ENCODE peak calls at places on chromosomes 12 and 14, in ten cellular contexts. H is CD8-positive, alpha-beta T cell; Q is K562; P is WTC11; S is psoas muscle; Y is mucosa of descending colon; B is brain microvascular endothelial cell; N is neural progenitor cell; O is neural crest cell; M is heart right ventricle. E is an unnamed sample.

GRCh38 chr12:10392394-10392930 is 2.6 kb upstream of the KLRK1 start:
- DNase-seq in P (no peak), O (no peak), M (peak), H (peak), B (peak), N (no peak), Q (peak), Y (no peak), S (peak), E (no peak)

GRCh38 chr12:63445266-63445665 is 223.0 kb downstream of the DPY19L2 start:
- DNase-seq in S (no peak), O (no peak), Q (no peak), Y (no peak), N (no peak), H (no peak), M (no peak), P (no peak), B (no peak), E (no peak)

GRCh38 chr12:132622437-132623071 is 4.0 kb downstream of the P2RX2 start:
- DNase-seq in M (no peak), N (no peak), S (no peak), H (no peak), P (no peak), O (no peak), Y (peak), Q (no peak), B (peak), E (no peak)

GRCh38 chr12:43151406-43152080 is 400.5 kb downstream of the ADAMTS20 start:
- DNase-seq in P (no peak), N (no peak), S (no peak), O (no peak), H (no peak), Q (no peak), M (no peak), Y (no peak), B (no peak), E (no peak)

GRCh38 chr12:88113871-88114270 is 28.0 kb downstream of the CEP290 start:
- DNase-seq in P (no peak), B (peak), N (no peak), S (no peak), M (no peak), O (no peak), Y (no peak), H (no peak), Q (no peak), E (no peak)

GRCh38 chr14:35158491-35158890 is 36.1 kb downstream of the PRORP start:
- DNase-seq in S (no peak), B (no peak), H (no peak), N (no peak), Y (no peak), M (no peak), P (no peak), Q (no peak), O (no peak), E (no peak)

GRCh38 chr14:32509632-32510187 is 180.6 kb downstream of the AKAP6 start:
- DNase-seq in B (peak), S (peak), M (no peak), N (peak), P (no peak), Q (no peak), H (no peak), O (no peak), Y (no peak), E (no peak)

GRCh38 chr12:118292836-118293235 is 79.9 kb downstream of the TAOK3 start:
- DNase-seq in N (no peak), B (no peak), Y (no peak), O (no peak), P (no peak), S (no peak), H (no peak), M (no peak), Q (no peak), E (no peak)

GRCh38 chr12:103623716-103624115 is 36.6 kb downstream of the STAB2 start:
- DNase-seq in Q (no peak), P (no peak), N (no peak), O (no peak), Y (no peak), H (no peak), S (no peak), M (no peak), B (no peak), E (no peak)

GRCh38 chr12:10191865-10192264 is 13.0 kb downstream of the TMEM52B start:
- DNase-seq in Y (no peak), Q (no peak), S (no peak), P (no peak), B (no peak), M (no peak), N (no peak), H (no peak), O (no peak), E (no peak)

GRCh38 chr12:23771230-23771949 is 178.1 kb downstream of the SOX5 start:
- DNase-seq in H (no peak), Y (no peak), O (peak), N (peak), B (no peak), M (peak), S (peak), P (no peak), Q (no peak), E (no peak)

GRCh38 chr12:55743967-55744931 is 1.3 kb downstream of the GDF11 start:
- DNase-seq in M (no peak), Q (peak), B (no peak), S (no peak), H (no peak), Y (no peak), P (no peak), O (no peak), N (peak), E (no peak)

GRCh38 chr12:52836042-52836466 is 1.9 kb upstream of the KRT79 start:
- DNase-seq in M (no peak), B (peak), H (peak), O (no peak), N (no peak), P (no peak), Q (peak), Y (no peak), S (no peak), E (no peak)

GRCh38 chr12:48972213-48973021 is 882 bp upstream of the WNT10B start:
- DNase-seq in Y (no peak), B (no peak), Q (no peak), P (no peak), N (no peak), O (no peak), M (no peak), H (peak), S (no peak), E (no peak)

GRCh38 chr12:95248604-95249355 is 31.2 kb downstream of the VEZT start:
- DNase-seq in Q (no peak), Y (no peak), P (no peak), H (no peak), S (no peak), O (no peak), M (no peak), N (peak), B (no peak), E (no peak)

GRCh38 chr12:127822743-127823433 is 444.1 kb upstream of the TMEM132C start:
- DNase-seq in S (no peak), B (no peak), P (no peak), H (no peak), N (no peak), O (no peak), Q (no peak), M (no peak), Y (no peak), E (no peak)

GRCh38 chr14:23302290-23303225 is at the start of gene PPP1R3E:
- DNase-seq in Y (peak), Q (peak), S (peak), N (peak), H (peak), B (no peak), O (peak), P (peak), M (peak), E (no peak)

GRCh38 chr14:32331227-32331597 is 2.1 kb downstream of the AKAP6 start:
- DNase-seq in O (no peak), S (no peak), B (no peak), N (peak), P (no peak), Y (no peak), Q (peak), M (no peak), H (no peak), E (no peak)

GRCh38 chr12:128920468-128920867 is 67.2 kb downstream of the GLT1D1 start:
- DNase-seq in P (no peak), N (no peak), Y (no peak), M (no peak), O (no peak), Q (no peak), S (no peak), H (no peak), B (peak), E (no peak)

GRCh38 chr14:37061697-37062096 is 110.7 kb downstream of the SLC25A21 start:
- DNase-seq in H (no peak), Q (no peak), O (no peak), M (no peak), N (no peak), P (no peak), S (no peak), B (no peak), Y (no peak), E (no peak)

DNA sequence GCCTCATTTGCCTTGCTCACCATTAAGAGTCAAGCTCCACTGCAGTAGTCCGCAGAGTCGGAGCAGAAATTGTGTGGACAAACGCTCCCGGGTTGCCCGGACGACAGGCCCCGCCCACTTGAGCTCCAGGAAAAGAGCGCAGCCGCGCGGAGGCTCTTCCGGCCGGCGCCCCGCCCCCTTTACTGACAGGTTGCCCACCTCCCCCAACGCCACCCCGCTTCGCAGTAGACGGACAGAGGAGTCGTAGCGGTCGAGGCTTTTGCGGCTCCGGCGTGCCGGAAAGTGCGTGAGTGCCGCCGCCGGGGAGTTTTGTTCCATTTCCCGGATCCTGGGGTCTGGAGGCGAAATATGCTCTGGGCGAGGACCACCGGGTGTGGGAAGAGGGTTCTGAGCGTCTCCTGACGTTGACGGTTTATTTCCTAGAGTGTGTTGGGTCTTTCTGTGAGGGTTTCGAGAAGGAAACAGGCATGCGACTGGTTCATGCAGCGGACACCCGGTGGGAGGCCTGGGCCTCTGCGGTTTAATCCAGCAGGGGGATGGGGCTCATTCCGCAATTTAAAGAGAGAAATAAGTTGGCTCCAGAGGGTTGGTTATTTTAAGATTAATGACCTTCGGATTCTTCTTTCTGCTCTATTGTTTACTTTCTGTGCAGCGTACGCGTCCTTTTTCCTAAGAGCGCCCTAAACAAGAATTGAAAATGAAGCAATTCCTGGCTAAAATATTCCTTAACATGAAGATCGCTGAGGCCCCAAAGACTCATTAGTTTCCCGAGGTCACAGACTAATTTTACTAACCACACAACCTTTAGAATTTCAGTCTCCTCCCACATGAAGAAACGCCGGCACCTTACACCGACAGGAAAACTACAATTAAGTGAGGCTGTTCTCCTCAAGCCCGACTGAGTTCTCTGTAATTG is at the start of the genes DNAI7 and ETFRF1:
- DNase-seq in M (peak), H (peak), N (peak), Q (peak), B (peak), S (peak), Y (peak), O (peak), P (peak), E (peak)
- TF ChIP-seq CTCF in M (no peak), H (no peak), N (no peak), Q (no peak), B (peak), S (peak), Y (no peak), O (peak), P (no peak), E (no peak)

GRCh38 chr14:60195179-60195810 is 30.1 kb upstream of the DHRS7 start:
- DNase-seq in Y (no peak), B (no peak), S (no peak), N (peak), Q (no peak), O (no peak), H (no peak), M (no peak), P (no peak), E (no peak)
- TF ChIP-seq CTCF in Y (no peak), B (no peak), S (peak), N (peak), Q (no peak), O (no peak), H (no peak), M (peak), P (no peak), E (peak)

GRCh38 chr12:11648514-11649412 is 711 bp upstream of the ETV6 start:
- DNase-seq in P (peak), Y (peak), B (peak), O (peak), Q (peak), M (peak), S (peak), H (peak), N (peak), E (peak)

GRCh38 chr12:11641522-11641921 is 8.0 kb upstream of the ETV6 start:
- DNase-seq in H (no peak), Y (no peak), B (no peak), P (no peak), M (no peak), Q (no peak), O (no peak), N (no peak), S (no peak), E (no peak)

GRCh38 chr12:11649413-11650278 is at the start of gene ETV6:
- DNase-seq in S (peak), Q (peak), B (peak), Y (peak), N (peak), M (peak), P (peak), O (peak), H (peak), E (peak)

GRCh38 chr12:11642785-11643184 is 6.7 kb upstream of the ETV6 start:
- DNase-seq in N (no peak), O (no peak), S (no peak), Y (no peak), Q (no peak), H (no peak), B (no peak), M (no peak), P (no peak), E (no peak)

GRCh38 chr12:11645391-11645790 is 4.1 kb upstream of the ETV6 start:
- DNase-seq in P (no peak), Q (no peak), H (no peak), B (no peak), N (no peak), Y (no peak), O (no peak), M (no peak), S (no peak), E (no peak)
- TF ChIP-seq CTCF in P (no peak), Q (no peak), H (no peak), B (no peak), N (no peak), Y (no peak), O (no peak), M (no peak), S (no peak), E (no peak)

GRCh38 chr12:100043657-100044056 is 58.9 kb upstream of the ANKS1B start:
- DNase-seq in B (no peak), S (no peak), Q (no peak), P (no peak), Y (no peak), M (no peak), N (no peak), H (no peak), O (no peak), E (no peak)

DNA sequence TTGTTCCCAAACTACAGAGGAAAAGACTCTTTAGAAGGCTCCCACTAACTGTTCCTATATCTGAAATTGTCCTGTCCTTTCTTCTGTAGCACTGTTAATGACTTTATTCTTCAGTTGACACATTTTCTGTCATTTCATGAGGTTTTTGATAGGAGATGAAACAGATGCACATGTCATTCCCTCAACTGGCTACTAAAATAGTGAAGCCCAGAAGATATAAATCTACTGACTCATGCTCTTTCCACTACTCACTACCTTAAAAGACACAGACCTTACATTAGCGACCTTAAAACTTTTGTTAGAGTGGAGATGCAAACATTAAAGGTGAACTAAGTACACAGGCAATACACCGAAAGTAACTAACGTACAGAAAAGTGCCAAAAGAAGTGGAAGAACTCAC is 59.5 kb upstream of the ANKS1B start:
- DNase-seq in P (no peak), O (no peak), S (no peak), Y (no peak), H (no peak), Q (no peak), N (no peak), B (no peak), M (no peak), E (no peak)
- TF ChIP-seq CTCF in P (no peak), O (no peak), S (no peak), Y (no peak), H (no peak), Q (no peak), N (no peak), B (no peak), M (no peak), E (no peak)

GRCh38 chr12:44874981-44875416 is 1.1 kb downstream of the NELL2 start:
- DNase-seq in M (no peak), P (peak), N (peak), O (no peak), Y (no peak), H (peak), S (no peak), Q (no peak), B (no peak), E (no peak)

GRCh38 chr12:44875954-44876553 is at the start of gene NELL2:
- DNase-seq in P (peak), B (no peak), M (peak), O (peak), Q (peak), N (peak), H (peak), S (peak), Y (peak), E (peak)

GRCh38 chr12:44876554-44877275 is 600 bp upstream of the NELL2 start:
- DNase-seq in P (peak), S (peak), M (peak), Q (peak), N (peak), H (peak), B (no peak), Y (peak), O (peak), E (no peak)

GRCh38 chr12:44875417-44875953 is 630 bp downstream of the NELL2 start:
- DNase-seq in Y (no peak), M (no peak), H (peak), P (peak), B (no peak), N (peak), S (no peak), Q (no peak), O (peak), E (no peak)

GRCh38 chr12:44873898-44874297 is 2.2 kb downstream of the NELL2 start:
- DNase-seq in Y (no peak), M (no peak), P (no peak), O (no peak), B (no peak), Q (no peak), N (no peak), S (no peak), H (no peak), E (no peak)
- TF ChIP-seq CTCF in Y (no peak), M (peak), P (no peak), O (peak), B (no peak), Q (no peak), N (peak), S (no peak), H (peak), E (peak)

GRCh38 chr14:69708586-69709169 is 58.3 kb upstream of the SRSF5 start:
- DNase-seq in M (no peak), O (peak), N (peak), Q (no peak), H (no peak), Y (no peak), P (peak), B (no peak), S (no peak), E (no peak)
- TF ChIP-seq CTCF in M (no peak), O (peak), N (peak), Q (peak), H (no peak), Y (no peak), P (no peak), B (peak), S (no peak), E (peak)

DNA sequence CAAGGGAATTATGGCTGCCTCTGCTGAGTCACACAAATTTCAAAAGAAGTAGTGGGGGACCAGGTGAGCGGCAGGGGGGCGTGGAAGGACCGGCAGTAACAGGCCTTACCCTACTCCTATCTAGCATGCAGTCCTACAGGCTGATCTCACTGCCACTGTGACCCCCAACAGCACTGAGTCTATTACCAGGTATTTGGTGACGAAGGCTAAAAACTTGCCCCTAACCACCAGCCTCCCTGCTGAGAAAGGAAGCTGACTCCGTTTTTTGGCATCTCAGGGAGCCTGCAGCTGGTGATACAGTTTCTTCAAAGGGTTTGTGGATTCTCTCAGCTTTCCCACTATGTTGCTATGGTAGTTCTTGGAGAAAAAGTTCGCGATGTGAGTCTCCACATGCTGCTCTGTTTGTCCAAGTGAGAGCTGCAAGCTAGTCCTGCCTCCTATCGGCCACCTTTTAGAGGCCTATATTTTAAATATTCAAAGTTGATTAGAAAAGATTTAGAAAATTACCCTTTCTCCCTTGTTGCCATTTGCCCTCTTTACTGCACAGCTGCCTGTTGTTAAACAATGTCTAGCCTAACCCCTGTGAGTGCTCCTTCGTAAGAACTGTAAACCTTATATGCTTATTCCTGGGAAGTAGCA is 57.1 kb upstream of the SLCO1B1 start:
- DNase-seq in M (no peak), O (no peak), Y (no peak), S (no peak), H (no peak), Q (no peak), P (no peak), B (peak), N (peak), E (no peak)
- TF ChIP-seq CTCF in M (no peak), O (no peak), Y (no peak), S (no peak), H (no peak), Q (no peak), P (no peak), B (peak), N (no peak), E (no peak)

DNA sequence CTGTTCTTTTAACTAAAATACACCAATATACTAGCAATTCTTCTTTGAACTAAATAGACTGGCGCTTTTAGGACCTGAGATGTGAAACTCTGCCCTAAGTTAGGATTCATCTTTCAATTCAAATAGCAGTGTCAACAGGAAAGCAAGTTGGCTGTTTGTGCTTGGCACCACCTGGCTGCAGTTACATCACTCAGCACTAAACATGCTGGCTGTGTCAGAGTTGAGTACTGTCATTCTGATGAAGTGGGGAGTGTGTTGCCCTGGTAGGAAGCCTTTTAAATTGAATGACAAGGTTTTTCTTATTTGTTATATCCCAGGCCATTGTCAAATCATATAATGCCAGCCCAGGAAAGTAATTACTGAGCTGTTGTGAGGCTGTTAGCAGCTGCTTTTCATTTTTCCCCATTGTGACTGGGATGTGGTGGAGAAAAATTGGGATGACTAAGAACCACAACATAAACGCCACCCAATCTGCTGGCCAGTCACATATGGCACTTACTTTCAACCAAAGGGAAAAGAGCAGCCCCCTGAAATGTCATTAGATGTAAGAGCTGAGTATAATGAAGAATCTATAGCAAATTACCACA is 106.5 kb upstream of the PRKD1 start:
- DNase-seq in M (no peak), P (no peak), S (no peak), H (no peak), N (peak), B (no peak), Y (no peak), O (no peak), Q (no peak), E (no peak)
- TF ChIP-seq CTCF in M (no peak), P (no peak), S (no peak), H (no peak), N (no peak), B (no peak), Y (no peak), O (no peak), Q (no peak), E (no peak)

GRCh38 chr12:2550470-2551090 is 244.2 kb upstream of the FKBP4 start:
- DNase-seq in P (no peak), M (no peak), Y (no peak), B (no peak), S (no peak), Q (no peak), N (no peak), H (no peak), O (no peak), E (no peak)
- TF ChIP-seq CTCF in P (no peak), M (no peak), Y (no peak), B (no peak), S (no peak), Q (no peak), N (no peak), H (no peak), O (no peak), E (no peak)

E was measured in D721Med.